ENCODE peak calls at places on chromosomes 7 and 10, in nine cellular contexts. B is naive B cell; A is BJ; N is COR-L47; I is GM12891; P is HT1080; R is activated CD4-positive, CD25-positive, alpha-beta regulatory T cell; C is WTC11; M is MM.1S. V is an unnamed sample.

GRCh38 chr10:53209941-53210611 is 437.5 kb upstream of the MBL2 start:
- DNase-seq in B (no peak), A (no peak), N (peak; percentile 31), I (no peak), P (peak; percentile 41), R (no peak), C (no peak), M (peak; percentile 30), V (no peak)

GRCh38 chr7:38120076-38120475 is 58.0 kb upstream of the STARD3NL start:
- DNase-seq in B (no peak), A (no peak), N (no peak), I (no peak), P (no peak), R (no peak), C (no peak), M (no peak), V (no peak)

GRCh38 chr10:64573625-64574325 is 1052.6 kb downstream of the REEP3 start:
- DNase-seq in B (no peak), A (no peak), N (no peak), I (no peak), P (no peak), R (no peak), C (no peak), M (no peak), V (no peak)

GRCh38 chr7:111855842-111856227 is 293.5 kb upstream of the IMMP2L start:
- DNase-seq in B (no peak), A (no peak), N (peak; percentile 2), I (no peak), P (no peak), R (no peak), C (no peak), M (no peak), V (no peak)

GRCh38 chr10:114584419-114584818 is 73.7 kb downstream of the ABLIM1 start:
- DNase-seq in B (no peak), A (peak; percentile 38), N (no peak), I (no peak), P (no peak), R (no peak), C (no peak), M (no peak), V (no peak)

GRCh38 chr10:70743430-70743788 is 41.8 kb downstream of the TBATA start:
- DNase-seq in B (no peak), A (no peak), N (no peak), I (no peak), P (no peak), R (no peak), C (no peak), M (no peak), V (no peak)

GRCh38 chr7:16492513-16493062 is 27.1 kb upstream of the SOSTDC1 start:
- DNase-seq in B (no peak), A (no peak), N (no peak), I (no peak), P (peak; percentile 59), R (no peak), C (no peak), M (no peak), V (no peak)

GRCh38 chr7:15921576-15921975 is 235.1 kb upstream of the MEOX2 start:
- DNase-seq in B (no peak), A (peak; percentile 43), N (no peak), I (no peak), P (peak; percentile 8), R (no peak), C (no peak), M (no peak), V (no peak)

GRCh38 chr7:474605-475424 is 44.8 kb downstream of the PDGFA start:
- DNase-seq in B (no peak), A (no peak), N (no peak), I (no peak), P (no peak), R (no peak), C (peak; percentile 6), M (no peak), V (no peak)

GRCh38 chr7:50785346-50785745 is 2.6 kb upstream of the GRB10 start:
- DNase-seq in B (no peak), A (no peak), N (no peak), I (no peak), P (no peak), R (no peak), C (no peak), M (no peak), V (no peak)

GRCh38 chr7:106871793-106872571 is 6.9 kb downstream of the PIK3CG start:
- DNase-seq in B (no peak), A (no peak), N (no peak), I (no peak), P (no peak), R (no peak), C (no peak), M (no peak), V (no peak)

GRCh38 chr10:28300027-28300426 is 2.8 kb downstream of the MPP7 start:
- DNase-seq in B (peak; percentile 9), A (no peak), N (no peak), I (no peak), P (peak; percentile 2), R (no peak), C (no peak), M (no peak), V (no peak)